ENCODE peak calls at places on chromosome 4, in four cellular contexts. One of them, this sample, is unnamed.

GRCh38 chr4:150501019-150501727 is 80.8 kb upstream of the MAB21L2 start:
- DNase-seq in K562: no peak
- DNase-seq in GM12878: no peak
- DNase-seq in HepG2: no peak
- DNase-seq in this sample: no peak

GRCh38 chr4:168386002-168386401 is 67.5 kb upstream of the DDX60 start:
- DNase-seq in GM12878: no peak
- DNase-seq in HepG2: no peak
- DNase-seq in K562: no peak
- DNase-seq in this sample: no peak

GRCh38 chr4:139607302-139608060 is 51.5 kb upstream of the SETD7 start:
- DNase-seq in K562: no peak
- DNase-seq in GM12878: no peak
- DNase-seq in HepG2: no peak
- DNase-seq in this sample: no peak

GRCh38 chr4:7201351-7202305 is 9.3 kb downstream of the SORCS2 start:
- DNase-seq in HepG2: no peak
- DNase-seq in K562: no peak
- DNase-seq in GM12878: no peak
- DNase-seq in this sample: no peak

GRCh38 chr4:161573836-161574235 is 590.0 kb downstream of the FSTL5 start:
- DNase-seq in HepG2: no peak
- DNase-seq in GM12878: no peak
- DNase-seq in K562: no peak
- DNase-seq in this sample: no peak

GRCh38 chr4:183430317-183430986 is 14.0 kb upstream of the CDKN2AIP start:
- DNase-seq in GM12878: no peak
- DNase-seq in K562: no peak
- DNase-seq in HepG2: no peak
- DNase-seq in this sample: no peak

GRCh38 chr4:138553001-138553845 is 311.1 kb upstream of the SLC7A11 start:
- DNase-seq in GM12878: no peak
- DNase-seq in HepG2: no peak
- DNase-seq in K562: no peak
- DNase-seq in this sample: no peak

GRCh38 chr4:119592708-119593298 is 35.8 kb downstream of the PDE5A start:
- DNase-seq in HepG2: no peak
- DNase-seq in K562: no peak
- DNase-seq in GM12878: no peak
- DNase-seq in this sample: no peak

GRCh38 chr4:32037391-32037790 is 1317.2 kb downstream of the PCDH7 start:
- DNase-seq in HepG2: no peak
- DNase-seq in K562: no peak
- DNase-seq in GM12878: no peak
- DNase-seq in this sample: no peak

GRCh38 chr4:134463771-134464170 is 262.2 kb upstream of the PABPC4L start:
- DNase-seq in GM12878: no peak
- DNase-seq in K562: no peak
- DNase-seq in HepG2: no peak
- DNase-seq in this sample: no peak

GRCh38 chr4:88533937-88534750 is 10.6 kb upstream of the PYURF start:
- DNase-seq in GM12878: no peak
- DNase-seq in HepG2: no peak
- DNase-seq in K562: no peak
- DNase-seq in this sample: no peak

GRCh38 chr4:103105558-103106356 is 6.1 kb upstream of the BDH2 start:
- DNase-seq in HepG2: no peak
- DNase-seq in K562: no peak
- DNase-seq in GM12878: no peak
- DNase-seq in this sample: no peak

GRCh38 chr4:169859366-169860216 is 101.8 kb upstream of the HPF1 start:
- DNase-seq in GM12878: no peak
- DNase-seq in HepG2: no peak
- DNase-seq in K562: no peak
- DNase-seq in this sample: no peak

GRCh38 chr4:1705732-1706131 is 6.4 kb downstream of the SLBP start:
- DNase-seq in K562: no peak
- DNase-seq in HepG2: no peak
- DNase-seq in GM12878: no peak
- DNase-seq in this sample: no peak

GRCh38 chr4:11397819-11398610 is 30.7 kb downstream of the HS3ST1 start:
- DNase-seq in GM12878: no peak
- DNase-seq in HepG2: no peak
- DNase-seq in K562: no peak
- DNase-seq in this sample: no peak

GRCh38 chr4:75630174-75630931 is at the start of gene CDKL2:
- DNase-seq in GM12878: peak
- DNase-seq in K562: no peak
- DNase-seq in HepG2: no peak
- DNase-seq in this sample: peak

GRCh38 chr4:113455081-113455480 is 306.5 kb downstream of the CAMK2D start:
- DNase-seq in HepG2: no peak
- DNase-seq in K562: no peak
- DNase-seq in GM12878: no peak
- DNase-seq in this sample: no peak

GRCh38 chr4:102477657-102478056 is 23.5 kb upstream of the NFKB1 start:
- DNase-seq in HepG2: no peak
- DNase-seq in K562: no peak
- DNase-seq in GM12878: no peak
- DNase-seq in this sample: no peak

GRCh38 chr4:129223955-129224354 is 128.0 kb downstream of the C4orf33 start:
- DNase-seq in K562: no peak
- DNase-seq in GM12878: no peak
- DNase-seq in HepG2: no peak
- DNase-seq in this sample: no peak

GRCh38 chr4:78592104-78592783 is 40.7 kb downstream of the ANXA3 start:
- DNase-seq in HepG2: no peak
- DNase-seq in GM12878: no peak
- DNase-seq in K562: peak
- DNase-seq in this sample: peak

GRCh38 chr4:143768007-143768591 is 67.6 kb upstream of the FREM3 start:
- DNase-seq in K562: no peak
- DNase-seq in HepG2: no peak
- DNase-seq in GM12878: no peak
- DNase-seq in this sample: no peak

GRCh38 chr4:158809611-158810486 is 41.0 kb downstream of the FNIP2 start:
- DNase-seq in GM12878: peak
- DNase-seq in HepG2: no peak
- DNase-seq in K562: no peak
- DNase-seq in this sample: peak

GRCh38 chr4:152773322-152773721 is 6.2 kb downstream of the TIGD4 start:
- DNase-seq in GM12878: no peak
- DNase-seq in K562: no peak
- DNase-seq in HepG2: no peak
- DNase-seq in this sample: no peak

GRCh38 chr4:152773953-152774352 is 5.6 kb downstream of the TIGD4 start:
- DNase-seq in K562: no peak
- DNase-seq in GM12878: no peak
- DNase-seq in HepG2: no peak
- DNase-seq in this sample: no peak

GRCh38 chr4:152777488-152777887 is 2.0 kb downstream of the TIGD4 start:
- DNase-seq in GM12878: no peak
- DNase-seq in HepG2: no peak
- DNase-seq in K562: no peak
- DNase-seq in this sample: no peak

GRCh38 chr4:152778656-152779512 is 646 bp downstream of the TIGD4 start:
- DNase-seq in K562: no peak
- DNase-seq in HepG2: peak
- DNase-seq in GM12878: no peak
- DNase-seq in this sample: peak

GRCh38 chr4:152776352-152776751 is 3.2 kb downstream of the TIGD4 start:
- DNase-seq in HepG2: no peak
- DNase-seq in GM12878: no peak
- DNase-seq in K562: no peak
- DNase-seq in this sample: no peak
- TF ChIP-seq SP1 in HepG2: no peak
- TF ChIP-seq SP1 in GM12878: no peak
- TF ChIP-seq SP1 in K562: no peak
- TF ChIP-seq SP1 in this sample: no peak

DNA sequence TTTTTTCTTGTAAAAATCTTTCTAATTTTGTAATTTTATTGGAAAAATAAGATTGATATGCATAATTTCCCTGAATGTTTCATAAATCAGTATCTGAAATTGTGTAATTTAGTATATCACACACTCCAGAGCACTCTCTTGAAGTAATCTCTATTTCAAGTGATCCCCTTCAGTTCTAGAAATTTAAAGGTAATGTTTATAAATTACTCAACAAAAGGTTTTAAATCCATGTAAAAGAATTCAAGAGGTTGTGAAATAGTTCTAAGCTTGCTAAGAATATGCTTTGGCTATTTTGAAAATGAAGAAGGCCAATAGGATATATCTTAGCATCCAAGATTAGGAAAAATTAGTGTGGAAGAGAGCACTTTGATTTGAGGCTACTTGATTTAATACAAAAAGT is 28.2 kb downstream of the SMARCAD1 start:
- DNase-seq in GM12878: no peak
- DNase-seq in HepG2: no peak
- DNase-seq in K562: no peak
- DNase-seq in this sample: no peak
- TF ChIP-seq BHLHE40 in GM12878: no peak
- TF ChIP-seq BHLHE40 in HepG2: no peak
- TF ChIP-seq BHLHE40 in K562: no peak
- TF ChIP-seq BHLHE40 in this sample: no peak

GRCh38 chr4:27412617-27413016 is 552.0 kb downstream of the STIM2 start:
- DNase-seq in HepG2: no peak
- DNase-seq in K562: no peak
- DNase-seq in GM12878: no peak
- DNase-seq in this sample: no peak

GRCh38 chr4:27407616-27408015 is 547.0 kb downstream of the STIM2 start:
- DNase-seq in K562: no peak
- DNase-seq in GM12878: no peak
- DNase-seq in HepG2: no peak
- DNase-seq in this sample: no peak
- TF ChIP-seq SP1 in K562: no peak
- TF ChIP-seq SP1 in GM12878: no peak
- TF ChIP-seq SP1 in HepG2: no peak
- TF ChIP-seq SP1 in this sample: no peak

GRCh38 chr4:3416270-3416669 is 25.5 kb upstream of the HGFAC start:
- DNase-seq in GM12878: no peak
- DNase-seq in K562: no peak
- DNase-seq in HepG2: no peak
- DNase-seq in this sample: no peak
- TF ChIP-seq BHLHE40 in GM12878: no peak
- TF ChIP-seq BHLHE40 in K562: no peak
- TF ChIP-seq BHLHE40 in HepG2: no peak
- TF ChIP-seq BHLHE40 in this sample: no peak

GRCh38 chr4:21901831-21902230 is 46.7 kb downstream of the KCNIP4 start:
- DNase-seq in GM12878: no peak
- DNase-seq in K562: no peak
- DNase-seq in HepG2: no peak
- DNase-seq in this sample: no peak
- TF ChIP-seq SP1 in GM12878: no peak
- TF ChIP-seq SP1 in K562: no peak
- TF ChIP-seq SP1 in HepG2: no peak
- TF ChIP-seq SP1 in this sample: no peak

GRCh38 chr4:71978192-71978845 is 53.5 kb upstream of the NPFFR2 start:
- DNase-seq in K562: no peak
- DNase-seq in GM12878: no peak
- DNase-seq in HepG2: no peak
- DNase-seq in this sample: no peak

DNA sequence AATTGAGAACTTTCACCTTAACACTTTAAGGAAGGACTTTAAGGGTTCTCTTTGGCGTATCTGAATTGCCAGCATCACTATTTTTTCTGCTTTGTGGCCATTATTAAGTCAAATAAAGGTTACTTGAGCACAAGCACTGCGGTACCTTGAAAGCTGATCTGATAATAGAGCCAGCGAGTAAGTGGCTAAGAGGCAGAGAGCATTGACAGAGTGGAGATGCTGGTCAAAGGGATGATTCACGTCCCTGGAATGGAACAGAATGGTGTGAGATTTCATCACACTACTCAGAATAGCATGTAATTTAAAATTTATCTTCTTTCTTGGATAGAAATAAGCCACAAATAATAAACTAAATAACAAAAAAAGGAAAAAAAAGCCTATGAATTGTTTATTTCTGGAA is 57.1 kb upstream of the NPFFR2 start:
- DNase-seq in K562: no peak
- DNase-seq in GM12878: no peak
- DNase-seq in HepG2: no peak
- DNase-seq in this sample: no peak
- TF ChIP-seq BHLHE40 in K562: no peak
- TF ChIP-seq BHLHE40 in GM12878: no peak
- TF ChIP-seq BHLHE40 in HepG2: no peak
- TF ChIP-seq BHLHE40 in this sample: no peak

GRCh38 chr4:85391011-85391410 is 83.9 kb upstream of the ARHGAP24 start:
- DNase-seq in K562: no peak
- DNase-seq in GM12878: no peak
- DNase-seq in HepG2: no peak
- DNase-seq in this sample: no peak

GRCh38 chr4:85391568-85392410 is 83.2 kb upstream of the ARHGAP24 start:
- DNase-seq in HepG2: no peak
- DNase-seq in K562: no peak
- DNase-seq in GM12878: peak
- DNase-seq in this sample: no peak

GRCh38 chr4:85398276-85398675 is 76.7 kb upstream of the ARHGAP24 start:
- DNase-seq in GM12878: no peak
- DNase-seq in HepG2: no peak
- DNase-seq in K562: no peak
- DNase-seq in this sample: no peak

DNA sequence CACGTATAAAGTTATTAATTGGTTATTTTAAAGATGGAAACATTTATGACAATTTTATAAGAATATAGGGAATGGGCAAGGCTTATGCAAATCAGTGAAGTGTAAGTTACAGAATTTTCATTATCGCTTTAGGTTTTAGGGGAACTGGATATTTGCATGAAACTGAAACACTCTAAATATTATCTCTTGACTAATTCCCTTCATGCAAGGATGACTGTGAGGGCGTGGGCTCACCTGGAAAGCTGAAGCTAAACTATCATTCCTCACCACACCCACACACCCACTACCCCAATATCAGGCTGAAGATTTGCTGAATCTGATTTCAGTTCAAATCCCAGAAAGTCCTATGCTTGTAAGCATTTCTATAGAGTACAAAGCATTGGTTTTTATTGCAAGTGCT is 81.7 kb upstream of the ARHGAP24 start:
- DNase-seq in K562: no peak
- DNase-seq in GM12878: peak
- DNase-seq in HepG2: no peak
- DNase-seq in this sample: no peak
- TF ChIP-seq SP1 in K562: no peak
- TF ChIP-seq SP1 in GM12878: no peak
- TF ChIP-seq SP1 in HepG2: no peak
- TF ChIP-seq SP1 in this sample: no peak

DNA sequence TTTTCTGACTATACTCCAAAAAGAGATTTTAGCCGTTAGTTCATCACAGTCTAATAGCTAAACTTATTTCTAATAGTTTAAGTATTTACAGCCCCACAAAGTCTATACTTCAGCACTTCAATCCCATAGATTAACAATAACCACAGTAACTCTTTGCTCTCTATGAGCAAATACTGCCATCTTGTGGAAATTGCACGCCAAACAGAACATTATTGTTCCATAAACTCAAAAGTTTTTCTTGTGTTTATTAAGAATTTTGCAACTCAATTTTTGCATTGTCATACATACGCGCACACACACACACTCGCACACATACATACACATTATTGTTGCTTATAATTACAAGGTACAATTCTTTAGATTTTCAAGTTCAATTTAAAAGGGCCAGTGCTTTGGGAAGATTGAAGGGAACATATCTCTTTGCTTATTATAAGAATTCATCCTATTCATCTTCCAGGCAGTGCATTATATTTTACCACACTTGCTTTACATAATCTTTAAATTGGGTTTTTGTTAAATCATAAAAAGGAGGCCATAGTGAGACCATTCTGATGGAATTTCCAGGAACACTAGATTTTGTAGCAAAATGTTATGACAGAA is 63.8 kb upstream of the ATOH1 start:
- DNase-seq in HepG2: peak
- DNase-seq in K562: peak
- DNase-seq in GM12878: no peak
- DNase-seq in this sample: peak
- TF ChIP-seq BHLHE40 in HepG2: no peak
- TF ChIP-seq BHLHE40 in K562: no peak
- TF ChIP-seq BHLHE40 in GM12878: no peak
- TF ChIP-seq BHLHE40 in this sample: no peak